ENCODE peak calls at places on chromosomes 7 and 10, in five cellular contexts. W, O, B, P and T are unnamed samples.
A peak's percentile ranks its signal among the peaks of the same experiment; 100 is the strongest.

GRCh38 chr7:29607889-29608288 is 44.3 kb downstream of the PRR15 start:
- DNase-seq in W (no peak), O (no peak), B (no peak), P (no peak), T (no peak)

GRCh38 chr7:141956084-141956483 is 9.3 kb upstream of the CLEC5A start:
- DNase-seq in W (no peak), O (no peak), B (no peak), P (no peak), T (no peak)

GRCh38 chr7:139494835-139495568 is 11.5 kb upstream of the KLRG2 start:
- DNase-seq in W (no peak), O (no peak), B (no peak), P (no peak), T (no peak)

GRCh38 chr10:17061418-17061817 is 68.2 kb downstream of the CUBN start:
- DNase-seq in W (no peak), O (no peak), B (no peak), P (no peak), T (no peak)

GRCh38 chr7:3154881-3155494 is 111.3 kb upstream of the CARD11 start:
- DNase-seq in W (no peak), O (peak; percentile 29), B (peak; percentile 39), P (peak; percentile 67), T (no peak)

GRCh38 chr7:8125680-8126444 is 136.1 kb downstream of the ICA1 start:
- DNase-seq in W (no peak), O (no peak), B (no peak), P (peak; percentile 26), T (no peak)

GRCh38 chr7:51124321-51124720 is 192.3 kb downstream of the COBL start:
- DNase-seq in W (no peak), O (no peak), B (no peak), P (no peak), T (no peak)

GRCh38 chr10:77500754-77501151 is 136.9 kb downstream of the KCNMA1 start:
- DNase-seq in W (no peak), O (no peak), B (no peak), P (no peak), T (no peak)

GRCh38 chr7:77467453-77467852 is 51.3 kb upstream of the GSAP start:
- DNase-seq in W (no peak), O (no peak), B (peak; percentile 19), P (peak; percentile 58), T (no peak)

GRCh38 chr10:50347394-50347802 is 96.1 kb upstream of the ASAH2 start:
- DNase-seq in W (no peak), O (no peak), B (no peak), P (no peak), T (no peak)

GRCh38 chr7:73537051-73537450 is 15.0 kb upstream of the BAZ1B start:
- DNase-seq in W (no peak), O (no peak), B (no peak), P (no peak), T (no peak)

GRCh38 chr10:63166742-63167258 is 33.7 kb downstream of the NRBF2 start:
- DNase-seq in W (no peak), O (peak; percentile 10), B (peak; percentile 22), P (peak; percentile 45), T (no peak)

GRCh38 chr7:151633516-151633812 is 113.8 kb upstream of the RHEB start:
- DNase-seq in W (no peak), O (no peak), B (no peak), P (no peak), T (no peak)

GRCh38 chr7:151631149-151631967 is 111.7 kb upstream of the RHEB start:
- DNase-seq in W (no peak), O (peak; percentile 14), B (no peak), P (no peak), T (no peak)

GRCh38 chr7:151630349-151630748 is 110.7 kb upstream of the RHEB start:
- DNase-seq in W (no peak), O (no peak), B (no peak), P (no peak), T (no peak)

GRCh38 chr7:151632750-151633515 is 113.2 kb upstream of the RHEB start:
- DNase-seq in W (no peak), O (peak; percentile 20), B (peak; percentile 40), P (peak; percentile 58), T (peak; percentile 69)

GRCh38 chr7:151631968-151632749 is 112.5 kb upstream of the RHEB start:
- DNase-seq in W (peak; percentile 38), O (peak; percentile 86), B (peak; percentile 87), P (peak; percentile 82), T (peak; percentile 89)
- TF ChIP-seq POLR2A in W (no peak), O (peak; percentile 61), B (peak; percentile 60), P (peak; percentile 62), T (peak; percentile 57)

GRCh38 chr10:132458071-132458594 is 61.1 kb downstream of the PWWP2B start:
- DNase-seq in W (no peak), O (no peak), B (no peak), P (no peak), T (no peak)
- H3K4me1 ChIP-seq in W (no peaks in the 10 kb centered on the region), O (peaks cover 3% of the 10 kb centered on the region), B (peaks cover 35% of the 10 kb centered on the region), P (peaks cover 5% of the 10 kb centered on the region), T (peaks cover 13% of the 10 kb centered on the region)

GRCh38 chr10:6088721-6089333 is at the start of gene RBM17:
- DNase-seq in W (peak; percentile 94), O (peak; percentile 96), B (peak; percentile 94), P (peak; percentile 98), T (peak; percentile 96)
- TF ChIP-seq POLR2A in W (no peak), O (peak; percentile 46), B (no peak), P (peak; percentile 80), T (peak; percentile 86)

GRCh38 chr10:79404231-79404609 is 41.2 kb downstream of the ZCCHC24 start:
- DNase-seq in W (peak; percentile 66), O (no peak), B (peak; percentile 35), P (peak; percentile 59), T (peak; percentile 74)
- H3K4me1 ChIP-seq in W (peaks cover 2% of the 10 kb centered on the region), O (peaks cover 62% of the 10 kb centered on the region), B (peaks cover 34% of the 10 kb centered on the region), P (peaks cover 34% of the 10 kb centered on the region), T (peaks cover 74% of the 10 kb centered on the region)

GRCh38 chr10:119652361-119652760 is 1.2 kb downstream of the BAG3 start:
- DNase-seq in W (no peak), O (peak; percentile 44), B (no peak), P (no peak), T (no peak)

GRCh38 chr10:119653209-119653608 is 2.0 kb downstream of the BAG3 start:
- DNase-seq in W (no peak), O (peak; percentile 44), B (no peak), P (no peak), T (no peak)

GRCh38 chr10:119650062-119650461 is 1.1 kb upstream of the BAG3 start:
- DNase-seq in W (no peak), O (no peak), B (no peak), P (no peak), T (no peak)

GRCh38 chr10:119650692-119651513 is at the start of gene BAG3:
- DNase-seq in W (peak; percentile 90), O (peak; percentile 94), B (peak; percentile 95), P (peak; percentile 97), T (peak; percentile 96)

GRCh38 chr10:119651514-119652327 is 541 bp downstream of the BAG3 start:
- DNase-seq in W (no peak), O (no peak), B (peak; percentile 30), P (peak; percentile 61), T (peak; percentile 54)
- TF ChIP-seq POLR2A in W (no peak), O (peak; percentile 39), B (no peak), P (no peak), T (no peak)

DNA sequence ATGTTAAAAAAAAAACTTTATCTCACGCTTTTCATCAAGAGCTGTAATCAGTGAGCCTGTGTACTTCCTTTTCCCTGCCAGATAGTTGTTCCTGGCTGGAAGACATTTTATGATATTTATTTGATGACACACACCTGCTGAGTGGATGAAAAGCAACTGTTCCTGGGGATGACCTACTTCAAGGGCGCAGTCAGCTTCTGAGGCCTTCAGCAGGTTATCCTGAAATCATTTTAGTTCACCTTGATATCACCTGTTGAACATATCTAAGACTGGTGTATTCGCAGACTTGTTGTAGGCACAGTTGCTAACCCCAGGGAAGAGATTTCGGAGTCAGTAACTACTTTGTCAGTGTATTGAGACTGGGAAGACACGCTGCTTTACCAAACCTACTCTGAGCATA is 234.5 kb upstream of the TCF7L2 start:
- DNase-seq in W (no peak), O (no peak), B (no peak), P (no peak), T (no peak)
- H3K4me1 ChIP-seq in W (no peaks in the 10 kb centered on the region), O (no peaks in the 10 kb centered on the region), B (peaks cover 5% of the 10 kb centered on the region), P (no peaks in the 10 kb centered on the region), T (no peaks in the 10 kb centered on the region)

GRCh38 chr10:97263971-97264370 is 28.5 kb downstream of the ARHGAP19 start:
- DNase-seq in W (no peak), O (no peak), B (no peak), P (no peak), T (no peak)

GRCh38 chr10:97255512-97256293 is 36.7 kb downstream of the ARHGAP19 start:
- DNase-seq in W (no peak), O (no peak), B (no peak), P (no peak), T (no peak)

GRCh38 chr10:97259119-97259518 is 33.3 kb downstream of the ARHGAP19 start:
- DNase-seq in W (no peak), O (no peak), B (no peak), P (no peak), T (no peak)

GRCh38 chr10:97256356-97256755 is 36.1 kb downstream of the ARHGAP19 start:
- DNase-seq in W (no peak), O (no peak), B (no peak), P (no peak), T (no peak)

DNA sequence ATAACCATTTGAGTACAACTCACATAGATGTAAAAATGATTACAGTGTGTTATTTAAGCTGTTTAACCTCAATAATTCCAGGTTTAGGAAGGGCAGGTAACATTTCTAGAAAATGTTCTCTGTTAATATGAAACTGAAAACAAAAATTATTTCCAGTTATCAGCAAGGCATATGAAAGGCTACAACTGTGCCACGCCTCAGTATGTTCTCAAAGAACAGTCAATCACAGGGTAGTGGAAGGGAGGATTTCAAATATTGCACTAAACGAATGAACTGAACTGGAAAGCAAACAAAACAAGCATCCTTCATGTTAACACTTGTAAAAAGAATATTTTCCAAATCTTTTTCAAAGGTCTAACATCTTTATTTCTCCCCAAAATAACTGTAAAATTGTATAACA is 31.2 kb downstream of the ARHGAP19 start:
- DNase-seq in W (no peak), O (no peak), B (no peak), P (no peak), T (no peak)
- TF ChIP-seq POLR2A in W (no peak), O (no peak), B (no peak), P (no peak), T (no peak)

DNA sequence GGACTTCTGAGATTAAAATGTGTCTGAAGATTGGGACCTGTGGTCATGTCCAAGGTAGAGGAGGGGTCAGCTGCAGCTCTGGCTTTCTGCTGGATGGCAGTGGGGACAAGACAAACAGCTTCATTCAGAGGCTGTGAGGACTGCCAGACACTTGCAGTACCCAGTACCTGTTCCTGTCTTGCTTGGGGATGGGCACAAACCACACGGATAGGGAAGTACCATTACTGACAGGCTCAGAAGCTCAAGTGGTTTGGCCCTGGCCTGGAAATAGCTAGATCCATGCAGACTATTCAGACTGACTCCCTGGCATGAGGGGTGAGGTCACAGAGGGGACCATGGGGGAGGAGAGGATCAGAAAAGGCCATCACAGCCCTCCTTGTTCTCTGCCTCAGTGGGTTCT is 56.0 kb upstream of the COMTD1 start:
- DNase-seq in W (no peak), O (no peak), B (no peak), P (no peak), T (no peak)
- H3K4me1 ChIP-seq in W (no peaks in the 10 kb centered on the region), O (peaks cover 3% of the 10 kb centered on the region), B (peaks cover 37% of the 10 kb centered on the region), P (peaks cover 8% of the 10 kb centered on the region), T (no peaks in the 10 kb centered on the region)